ENCODE peak calls at places on chromosomes 7 and 10, in six cellular contexts. I is substantia nigra; R is stimulated activated CD4-positive, alpha-beta T cell treated with anti-CD3 and anti-CD28 coated beads, Interleukin-4, amount 100 ng/mL, for 1 hour; J is breast epithelium; S is Daoy; D is stimulated activated effector memory CD8-positive, alpha-beta T cell treated with anti-CD3 and anti-CD28 coated beads, Interleukin-12 subunit alpha, Interleukin-12 subunit beta, amount 100 ng/mL, for 72 hours. O is an unnamed sample.

GRCh38 chr7:15085361-15085760 is 182.8 kb upstream of the DGKB start:
- DNase-seq in I (no peak), R (no peak), J (no peak), S (no peak), D (no peak), O (no peak)

GRCh38 chr7:47610506-47611044 is 28.7 kb upstream of the TNS3 start:
- DNase-seq in I (no peak), R (no peak), J (no peak), S (peak), D (no peak), O (no peak)

GRCh38 chr10:119111968-119112515 is 8.1 kb downstream of the DENND10 start:
- DNase-seq in I (no peak), R (no peak), J (no peak), S (no peak), D (no peak), O (no peak)

GRCh38 chr10:62501547-62501946 is 127.4 kb downstream of the ZNF365 start:
- DNase-seq in I (no peak), R (no peak), J (no peak), S (no peak), D (no peak), O (no peak)

GRCh38 chr7:25716421-25716820 is 435.6 kb upstream of the NFE2L3 start:
- DNase-seq in I (no peak), R (no peak), J (no peak), S (peak), D (no peak), O (no peak)

GRCh38 chr7:114414151-114415053 is at the start of gene FOXP2:
- DNase-seq in I (no peak), R (no peak), J (no peak), S (no peak), D (no peak), O (no peak)

GRCh38 chr10:106609867-106610266 is 554.6 kb downstream of the SORCS1 start:
- DNase-seq in I (no peak), R (no peak), J (no peak), S (no peak), D (no peak), O (no peak)

GRCh38 chr10:79333513-79333912 is 13.8 kb upstream of the PPIF start:
- DNase-seq in I (no peak), R (no peak), J (no peak), S (peak), D (no peak), O (no peak)

GRCh38 chr7:16353226-16353625 is 68.1 kb downstream of the CRPPA start:
- DNase-seq in I (no peak), R (no peak), J (no peak), S (no peak), D (no peak), O (no peak)

GRCh38 chr10:3786295-3786981 is 1.4 kb upstream of the KLF6 start:
- DNase-seq in I (no peak), R (no peak), J (peak), S (peak), D (peak), O (no peak)

GRCh38 chr10:62248465-62248864 is 20.2 kb downstream of the RTKN2 start:
- DNase-seq in I (no peak), R (no peak), J (no peak), S (no peak), D (no peak), O (no peak)

GRCh38 chr7:107167483-107168232 is 1.1 kb upstream of the HBP1 start:
- DNase-seq in I (no peak), R (peak), J (no peak), S (peak), D (no peak), O (no peak)

GRCh38 chr7:7704867-7705266 is 13.5 kb downstream of the RPA3 start:
- DNase-seq in I (no peak), R (no peak), J (no peak), S (no peak), D (no peak), O (no peak)

GRCh38 chr10:131926743-131927595 is 26.2 kb downstream of the PPP2R2D start:
- DNase-seq in I (no peak), R (no peak), J (no peak), S (no peak), D (no peak), O (no peak)

GRCh38 chr10:95519132-95519487 is 42.1 kb downstream of the SORBS1 start:
- DNase-seq in I (no peak), R (no peak), J (no peak), S (no peak), D (no peak), O (no peak)

GRCh38 chr7:41451826-41452225 is 251.1 kb downstream of the INHBA start:
- DNase-seq in I (no peak), R (no peak), J (no peak), S (no peak), D (no peak), O (no peak)

GRCh38 chr10:21751341-21752310 is 217.6 kb downstream of the MLLT10 start:
- DNase-seq in I (no peak), R (no peak), J (no peak), S (no peak), D (no peak), O (no peak)

GRCh38 chr7:105585850-105586500 is 4.7 kb upstream of the EFCAB10 start:
- DNase-seq in I (no peak), R (no peak), J (no peak), S (no peak), D (no peak), O (no peak)

GRCh38 chr10:70748305-70748704 is 36.9 kb downstream of the TBATA start:
- DNase-seq in I (no peak), R (no peak), J (no peak), S (no peak), D (no peak), O (no peak)

GRCh38 chr7:64799-65430 is 127.5 kb upstream of the FAM20C start:
- DNase-seq in I (no peak), R (no peak), J (no peak), S (no peak), D (no peak), O (no peak)

GRCh38 chr10:48551796-48552591 is 52.9 kb downstream of the ARHGAP22 start:
- DNase-seq in I (no peak), R (no peak), J (no peak), S (peak), D (no peak), O (no peak)

GRCh38 chr10:98433881-98434732 is 12.6 kb downstream of the HPS1 start:
- DNase-seq in I (no peak), R (no peak), J (no peak), S (peak), D (peak), O (no peak)

GRCh38 chr7:56287429-56288138 is 171.4 kb upstream of the NUPR2 start:
- DNase-seq in I (no peak), R (no peak), J (peak), S (peak), D (no peak), O (peak)